ENCODE peak calls at places on chromosomes 7 and 10, in seven cellular contexts. U is colonic mucosa; H is lower lobe of right lung; Y is activated CD8-positive, alpha-beta T cell treated with anti-CD3 and anti-CD28 coated beads for 36 hours; D is stomach; K is A549; V is cardiac muscle cell. P is an unnamed sample.

GRCh38 chr10:132678436-132679216 is 107.3 kb downstream of the NKX6-2 start:
- DNase-seq in K (no peak), D (no peak), U (no peak), V (no peak), H (peak; percentile 27), Y (no peak), P (no peak)

GRCh38 chr7:3426064-3426463 is 125.0 kb downstream of the SDK1 start:
- DNase-seq in K (no peak), Y (no peak), D (no peak), H (no peak), V (no peak), U (no peak), P (no peak)

GRCh38 chr7:90717286-90718060 is 121.4 kb downstream of the CDK14 start:
- DNase-seq in U (no peak), H (no peak), D (peak; percentile 47), Y (no peak), V (no peak), K (no peak), P (no peak)

GRCh38 chr10:71880425-71881306 is 29.6 kb upstream of the PSAP start:
- DNase-seq in H (no peak), Y (no peak), V (no peak), D (no peak), K (peak; percentile 28), U (no peak), P (no peak)

GRCh38 chr10:71748671-71749191 is 24.6 kb downstream of the VSIR start:
- DNase-seq in D (peak; percentile 62), U (peak; percentile 79), K (no peak), Y (peak; percentile 89), H (peak; percentile 86), V (no peak), P (no peak)

GRCh38 chr10:85177767-85178166 is 849.4 kb downstream of the CCSER2 start:
- DNase-seq in U (no peak), H (no peak), D (no peak), Y (no peak), V (peak; percentile 36), K (no peak), P (no peak)

GRCh38 chr10:132645630-132646442 is 108.2 kb downstream of the INPP5A start:
- DNase-seq in K (no peak), Y (no peak), D (no peak), V (no peak), H (peak; percentile 35), U (no peak), P (no peak)

GRCh38 chr7:99308461-99309074 is 17.1 kb upstream of the ARPC1A start:
- DNase-seq in U (no peak), Y (peak; percentile 34), D (peak; percentile 57), V (no peak), H (no peak), K (no peak), P (no peak)

GRCh38 chr7:21167942-21168341 is 259.9 kb upstream of the SP4 start:
- DNase-seq in Y (no peak), V (no peak), U (no peak), H (no peak), D (no peak), K (no peak), P (no peak)

GRCh38 chr7:85186521-85187241 is at the start of gene SEMA3D:
- DNase-seq in U (peak; percentile 46), H (peak; percentile 66), K (peak; percentile 75), Y (peak; percentile 34), V (peak; percentile 90), D (peak; percentile 78), P (peak; percentile 93)

GRCh38 chr10:131811239-131812011 is 89.4 kb upstream of the PPP2R2D start:
- DNase-seq in U (peak; percentile 10), D (peak; percentile 15), H (no peak), V (no peak), K (no peak), Y (no peak), P (no peak)

GRCh38 chr10:31413325-31413724 is 94.3 kb downstream of the ZEB1 start:
- DNase-seq in V (no peak), H (no peak), Y (no peak), D (no peak), U (no peak), K (no peak), P (no peak)

GRCh38 chr7:38748056-38748610 is 117.0 kb upstream of the AMPH start:
- DNase-seq in K (peak; percentile 38), D (no peak), H (no peak), V (peak; percentile 5), U (no peak), Y (no peak), P (no peak)

GRCh38 chr7:157299613-157300405 is 37.0 kb upstream of the DNAJB6 start:
- DNase-seq in K (peak; percentile 87), Y (peak; percentile 46), H (no peak), D (no peak), V (no peak), U (no peak), P (no peak)

GRCh38 chr10:107616463-107617131 is 452.1 kb upstream of the SORCS1 start:
- DNase-seq in U (no peak), V (no peak), H (no peak), Y (no peak), D (no peak), K (no peak), P (no peak)

GRCh38 chr10:94429049-94429707 is 26.8 kb downstream of the TBC1D12 start:
- DNase-seq in Y (no peak), D (no peak), H (no peak), U (no peak), V (no peak), K (no peak), P (no peak)

GRCh38 chr7:154259396-154259795 is 207.2 kb downstream of the DPP6 start:
- DNase-seq in D (no peak), U (no peak), Y (no peak), K (no peak), V (no peak), H (no peak), P (no peak)

GRCh38 chr10:117540640-117541404 is 1.7 kb upstream of the EMX2 start:
- DNase-seq in D (no peak), U (no peak), Y (no peak), H (no peak), K (no peak), V (no peak), P (no peak)

GRCh38 chr10:5930272-5930671 is 40.2 kb downstream of the FBH1 start:
- DNase-seq in H (no peak), Y (no peak), V (no peak), D (no peak), K (no peak), U (no peak), P (no peak)

GRCh38 chr10:55820478-55820877 is 540.6 kb downstream of the ZWINT start:
- DNase-seq in H (no peak), U (no peak), D (no peak), V (no peak), K (no peak), Y (no peak), P (no peak)

GRCh38 chr7:2872296-2872874 is 28.3 kb upstream of the GNA12 start:
- DNase-seq in V (no peak), D (no peak), Y (no peak), K (no peak), U (no peak), H (no peak), P (no peak)

GRCh38 chr10:81548160-81548559 is 326.8 kb upstream of the NRG3 start:
- DNase-seq in U (no peak), Y (no peak), D (no peak), K (no peak), V (peak; percentile 19), H (no peak), P (no peak)

GRCh38 chr10:21372651-21373410 is 152.7 kb downstream of the SKIDA1 start:
- DNase-seq in V (peak; percentile 35), K (peak; percentile 91), Y (peak; percentile 57), D (no peak), H (peak; percentile 50), U (peak; percentile 79), P (no peak)

GRCh38 chr7:36896956-36897594 is 172.8 kb upstream of the AOAH start:
- DNase-seq in V (no peak), H (no peak), Y (no peak), K (no peak), D (no peak), U (no peak), P (no peak)

GRCh38 chr10:128150045-128150493 is 23.8 kb upstream of the MKI67 start:
- DNase-seq in V (peak; percentile 85), U (peak; percentile 78), D (peak; percentile 68), K (peak; percentile 82), Y (peak; percentile 77), H (peak; percentile 78), P (peak; percentile 86)

GRCh38 chr10:6999232-6999925 is 411.5 kb downstream of the SFMBT2 start:
- DNase-seq in V (no peak), K (no peak), H (no peak), Y (no peak), U (no peak), D (no peak), P (no peak)

GRCh38 chr10:94116848-94117247 is 123.1 kb downstream of the PLCE1 start:
- DNase-seq in D (no peak), H (no peak), V (no peak), Y (no peak), K (no peak), U (no peak), P (no peak)

GRCh38 chr7:137443616-137444015 is 100.1 kb upstream of the PTN start:
- DNase-seq in U (no peak), D (no peak), V (no peak), K (no peak), Y (no peak), H (no peak), P (no peak)

DNA sequence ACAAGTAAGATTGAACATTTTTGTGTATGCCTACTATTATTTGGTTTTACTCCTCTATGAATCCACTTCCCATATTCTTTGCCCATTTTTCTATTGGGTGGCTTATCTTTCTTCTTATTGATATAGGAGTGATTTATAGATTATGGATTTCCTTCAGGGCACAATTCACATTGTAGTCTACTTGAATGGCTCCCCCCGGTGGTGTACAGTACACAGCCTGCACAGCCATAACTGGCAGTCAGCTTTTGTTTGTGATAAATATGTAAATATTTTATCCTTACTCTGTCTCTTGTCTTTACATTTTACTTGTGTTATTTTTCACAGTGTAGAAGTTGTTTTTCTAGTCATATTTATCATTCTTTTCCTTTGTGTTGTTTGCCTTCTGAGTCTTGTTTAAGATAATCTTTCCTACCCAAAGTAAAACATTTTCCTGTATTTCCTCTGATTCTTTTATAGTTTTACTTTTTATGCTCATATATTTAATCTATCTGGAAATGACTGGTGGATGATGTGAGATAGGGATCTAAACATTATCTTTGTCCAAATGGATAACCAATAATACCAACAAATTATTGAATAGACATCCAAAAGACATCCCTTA is 23.9 kb upstream of the CALD1 start:
- DNase-seq in V (peak; percentile 57), H (no peak), D (no peak), Y (peak; percentile 72), U (no peak), K (peak; percentile 14), P (peak; percentile 62)
- TF ChIP-seq CTCF in V (peak; percentile 83), H (peak; percentile 52), D (peak; percentile 38), Y (peak; percentile 67), U (no peak), K (peak; percentile 47), P (peak; percentile 52)

GRCh38 chr7:151459726-151460473 is 20.0 kb upstream of the CRYGN start:
- DNase-seq in D (peak; percentile 73), U (peak; percentile 83), Y (no peak), H (peak; percentile 72), K (peak; percentile 90), V (peak; percentile 81), P (peak; percentile 40)
- TF ChIP-seq CTCF in D (no peak), U (no peak), Y (no peak), H (peak; percentile 32), K (peak; percentile 36), V (peak; percentile 57), P (no peak)

GRCh38 chr7:155356323-155357105 is 58.8 kb downstream of the INSIG1 start:
- DNase-seq in K (peak; percentile 29), V (peak; percentile 41), Y (no peak), U (no peak), H (peak; percentile 25), D (no peak), P (peak; percentile 39)
- TF ChIP-seq CTCF in K (peak; percentile 58), V (peak; percentile 27), Y (peak; percentile 46), U (peak; percentile 19), H (peak; percentile 17), D (no peak), P (peak; percentile 35)

GRCh38 chr7:135322571-135323340 is 89.1 kb downstream of the STRA8 start:
- DNase-seq in U (no peak), H (no peak), Y (no peak), K (no peak), V (no peak), D (no peak), P (no peak)
- TF ChIP-seq CTCF in U (no peak), H (no peak), Y (no peak), K (no peak), V (no peak), D (no peak), P (no peak)